ENCODE peak calls at places on chromosomes 4 and X, in seven cellular contexts. M is Peyer's patch, N is BJ, I is Calu3, Y is IMR-90, O is AG09319, Z is cardiac fibroblast. K is an unnamed sample.

GRCh38 chr4:109206610-109207009 is 95.8 kb downstream of the COL25A1 start:
- DNase-seq in O (no peak), N (no peak), M (no peak), I (no peak), Y (no peak), Z (no peak), K (no peak)

GRCh38 chr4:63275491-63275890 is 1133.8 kb downstream of the TECRL start:
- DNase-seq in O (no peak), N (no peak), M (no peak), I (no peak), Z (no peak), Y (no peak), K (no peak)

GRCh38 chr4:185925910-185926360 is 113.9 kb upstream of the SORBS2 start:
- DNase-seq in Z (no peak), O (no peak), M (no peak), Y (no peak), I (no peak), N (no peak), K (no peak)

GRCh38 chr4:79049840-79050520 is 110.7 kb upstream of the PAQR3 start:
- DNase-seq in Y (no peak), M (no peak), O (no peak), I (peak; percentile 15), N (no peak), Z (no peak), K (peak; percentile 14)

GRCh38 chrX:149043401-149043800 is 461.7 kb downstream of the IDS start:
- DNase-seq in N (no peak), M (no peak), O (no peak), Y (no peak), Z (no peak), I (no peak), K (no peak)

GRCh38 chrX:153968754-153969124 is 2.9 kb downstream of the HCFC1 start:
- DNase-seq in I (no peak), M (peak; percentile 61), Y (no peak), N (no peak), Z (no peak), O (no peak), K (no peak)

GRCh38 chr4:57081651-57082349 is 28.4 kb downstream of the IGFBP7 start:
- DNase-seq in O (no peak), I (no peak), M (no peak), Z (no peak), N (no peak), Y (no peak), K (no peak)

GRCh38 chrX:104670051-104670450 is 104.1 kb downstream of the IL1RAPL2 start:
- DNase-seq in M (no peak), Y (no peak), Z (no peak), I (no peak), O (no peak), N (no peak), K (no peak)

GRCh38 chrX:150845091-150845490 is 53.4 kb downstream of the CD99L2 start:
- DNase-seq in Z (peak; percentile 31), Y (no peak), I (no peak), O (no peak), N (no peak), M (no peak), K (no peak)

GRCh38 chr4:183798249-183798920 is 106.7 kb upstream of the STOX2 start:
- DNase-seq in Z (no peak), O (no peak), I (no peak), Y (no peak), N (no peak), M (no peak), K (no peak)

GRCh38 chrX:77749695-77750094 is 36.3 kb downstream of the ATRX start:
- DNase-seq in Z (peak; percentile 17), O (no peak), Y (peak; percentile 82), N (no peak), M (no peak), I (no peak), K (no peak)

GRCh38 chr4:152591876-152592275 is 56.0 kb upstream of the FBXW7 start:
- DNase-seq in Y (no peak), O (no peak), Z (no peak), N (no peak), I (no peak), M (no peak), K (no peak)

DNA sequence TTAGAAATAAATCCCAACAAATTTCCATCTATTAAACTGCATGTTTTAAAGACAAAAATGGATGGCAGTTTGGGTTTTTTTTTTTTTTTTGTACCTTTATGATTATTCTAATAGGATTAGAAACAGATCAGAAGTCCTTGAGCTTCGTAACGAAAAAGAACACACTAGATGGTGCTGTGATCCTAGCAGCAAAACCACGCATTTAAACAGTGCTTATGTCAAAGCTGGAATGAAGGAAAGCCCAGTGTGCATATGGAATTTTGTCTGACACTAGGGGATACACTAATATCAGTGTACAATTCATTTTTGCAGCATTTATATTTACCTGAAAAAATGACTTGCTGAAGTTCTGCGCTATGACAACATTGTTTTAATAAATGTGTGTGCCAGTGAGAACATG is 229.1 kb downstream of the VEGFC start:
- DNase-seq in O (peak; percentile 8), N (no peak), I (no peak), M (no peak), Y (peak; percentile 33), Z (peak; percentile 84), K (no peak)
- TF ChIP-seq CTCF in O (peak; percentile 34), N (peak; percentile 23), I (no peak), M (no peak), Y (no peak), Z (peak; percentile 30), K (peak; percentile 39)

GRCh38 chr4:6910340-6910959 is 824 bp downstream of the TBC1D14 start:
- DNase-seq in N (no peak), Y (no peak), Z (no peak), I (peak; percentile 15), O (no peak), M (no peak), K (no peak)
- TF ChIP-seq CTCF in N (no peak), Y (no peak), Z (no peak), I (peak; percentile 17), O (no peak), M (no peak), K (no peak)

GRCh38 chrX:18194688-18195087 is 26.0 kb downstream of the BEND2 start:
- DNase-seq in Y (no peak), N (no peak), M (no peak), O (no peak), Z (no peak), I (no peak), K (no peak)
- TF ChIP-seq CTCF in Y (no peak), N (no peak), M (no peak), O (no peak), Z (no peak), I (no peak), K (no peak)

GRCh38 chr4:82578935-82579334 is 17.1 kb upstream of the TMEM150C start:
- DNase-seq in N (no peak), I (peak; percentile 13), O (no peak), Y (no peak), Z (no peak), M (no peak), K (no peak)
- TF ChIP-seq CTCF in N (peak; percentile 27), I (peak; percentile 40), O (peak; percentile 3), Y (no peak), Z (peak; percentile 32), M (no peak), K (no peak)

DNA sequence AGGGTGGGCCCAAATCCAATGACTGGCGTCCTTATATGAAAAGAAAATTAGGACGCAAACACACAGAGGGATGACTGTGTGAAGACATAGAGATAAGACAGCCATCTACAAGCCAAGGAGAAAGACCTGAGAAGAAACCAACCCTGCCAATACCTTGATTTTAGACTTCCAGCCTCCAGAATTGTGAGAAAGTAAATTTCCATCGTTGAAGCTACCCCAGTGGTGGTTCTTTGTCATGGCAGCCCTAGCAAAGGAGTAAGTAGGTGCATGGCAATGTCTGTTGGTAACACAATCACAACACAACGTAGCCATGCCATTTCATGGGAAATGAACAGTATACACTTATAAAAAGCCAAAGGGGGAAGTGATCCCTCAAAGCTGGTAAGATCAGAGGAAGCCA is 25.3 kb downstream of the SMIM20 start:
- DNase-seq in I (no peak), M (no peak), Z (no peak), N (no peak), Y (no peak), O (no peak), K (no peak)
- TF ChIP-seq CTCF in I (no peak), M (no peak), Z (peak; percentile 23), N (no peak), Y (no peak), O (no peak), K (no peak)

K was measured in D721Med.